ENCODE peak calls at places on chromosomes 5 and 9, in four cellular contexts. H is substantia nigra, K is RWPE1, A is H9. I is an unnamed sample.

GRCh38 chr9:104841601-104842106 is 77.7 kb downstream of the NIPSNAP3B start:
- DNase-seq in K (no peak), A (no peak), H (no peak), I (no peak)

GRCh38 chr9:79895232-79895631 is 323.5 kb downstream of the TLE4 start:
- DNase-seq in H (no peak), K (no peak), A (no peak), I (no peak)

GRCh38 chr5:143054480-143054941 is 284.3 kb downstream of the ARHGAP26 start:
- DNase-seq in H (no peak), K (no peak), A (no peak), I (no peak)

GRCh38 chr5:78773655-78774054 is 125.1 kb upstream of the LHFPL2 start:
- DNase-seq in H (no peak), K (no peak), A (no peak), I (peak; percentile 17)

GRCh38 chr5:139342423-139342723 is 719 bp downstream of the PAIP2 start:
- DNase-seq in K (no peak), A (no peak), H (no peak), I (no peak)

GRCh38 chr5:141696431-141696830 is 14.4 kb upstream of the ARAP3 start:
- DNase-seq in A (no peak), H (no peak), K (no peak), I (no peak)

GRCh38 chr5:176810687-176811501 is 535 bp downstream of the UNC5A start:
- DNase-seq in A (no peak), H (no peak), K (no peak), I (no peak)

GRCh38 chr5:10319202-10319851 is 11.6 kb upstream of the CMBL start:
- DNase-seq in A (no peak), K (no peak), H (no peak), I (no peak)

GRCh38 chr9:137110147-137110910 is 4.2 kb downstream of the DPP7 start:
- DNase-seq in H (no peak), K (no peak), A (no peak), I (no peak)

GRCh38 chr5:180396931-180397330 is 43.8 kb upstream of the GFPT2 start:
- DNase-seq in A (no peak), H (no peak), K (no peak), I (no peak)

GRCh38 chr5:141692919-141693848 is 11.2 kb upstream of the ARAP3 start:
- DNase-seq in A (no peak), K (peak; percentile 31), H (no peak), I (no peak)

GRCh38 chr5:111454198-111454606 is 58.1 kb downstream of the STARD4 start:
- DNase-seq in H (no peak), K (peak; percentile 38), A (no peak), I (no peak)

GRCh38 chr5:144004146-144004545 is 166.3 kb downstream of the YIPF5 start:
- DNase-seq in H (no peak), K (no peak), A (no peak), I (no peak)

GRCh38 chr5:176388003-176388340 is 426 bp downstream of the NOP16 start:
- DNase-seq in A (peak; percentile 40), H (no peak), K (peak; percentile 50), I (no peak)

GRCh38 chr9:37390759-37391158 is 31.7 kb upstream of the GRHPR start:
- DNase-seq in K (peak; percentile 32), A (peak; percentile 74), H (no peak), I (peak; percentile 45)

GRCh38 chr9:133580971-133581370 is 28.2 kb downstream of the FAM163B start:
- DNase-seq in K (no peak), A (no peak), H (no peak), I (no peak)

GRCh38 chr9:122001491-122002201 is 91.5 kb downstream of the TTLL11 start:
- DNase-seq in K (no peak), H (no peak), A (no peak), I (no peak)

GRCh38 chr5:35762368-35762767 is 94.3 kb upstream of the IL7R start:
- DNase-seq in H (no peak), A (no peak), K (no peak), I (no peak)

GRCh38 chr5:172133359-172134029 is 54.5 kb downstream of the STK10 start:
- DNase-seq in A (no peak), H (no peak), K (peak; percentile 90), I (no peak)

GRCh38 chr9:129889936-129890717 is 54.9 kb downstream of the USP20 start:
- DNase-seq in H (no peak), K (no peak), A (peak; percentile 87), I (no peak)

GRCh38 chr5:5658226-5658625 is 235.7 kb downstream of the ICE1 start:
- DNase-seq in H (no peak), A (no peak), K (peak; percentile 34), I (no peak)

GRCh38 chr9:100070071-100070470 is 28.7 kb downstream of the ERP44 start:
- DNase-seq in A (no peak), K (peak; percentile 51), H (no peak), I (no peak)

GRCh38 chr5:124976086-124976485 is 229.6 kb upstream of the ZNF608 start:
- DNase-seq in A (no peak), H (no peak), K (no peak), I (no peak)

GRCh38 chr5:32471784-32472183 is 27.2 kb upstream of the ZFR start:
- DNase-seq in A (no peak), H (no peak), K (no peak), I (no peak)

GRCh38 chr5:139884144-139884543 is 88.5 kb downstream of the PSD2 start:
- DNase-seq in A (no peak), K (no peak), H (no peak), I (no peak)

GRCh38 chr9:16150501-16150900 is 597.7 kb downstream of the CCDC171 start:
- DNase-seq in H (no peak), K (no peak), A (no peak), I (no peak)

GRCh38 chr5:59312223-59312622 is 581.3 kb downstream of the PDE4D start:
- DNase-seq in H (no peak), A (no peak), K (no peak), I (no peak)

GRCh38 chr5:112921031-112921832 is 795 bp downstream of the REEP5 start:
- DNase-seq in K (peak; percentile 77), H (peak; percentile 5), A (peak; percentile 72), I (peak; percentile 63)
- H3K27ac ChIP-seq in K (peak overlapping the region; percentile 85), H (peak overlapping the region; percentile 93), A (no peak overlapping the region), I (peak overlapping the region; percentile 90)

GRCh38 chr9:112028242-112029221 is 131.9 kb downstream of the UGCG start:
- DNase-seq in A (no peak), H (no peak), K (no peak), I (no peak)
- H3K27ac ChIP-seq in A (no peak overlapping the region), H (no peak overlapping the region), K (no peak overlapping the region), I (no peak overlapping the region)

GRCh38 chr9:112403802-112404201 is 23.9 kb downstream of the HSDL2 start:
- DNase-seq in A (no peak), K (no peak), H (no peak), I (no peak)
- H3K27ac ChIP-seq in A (no peak overlapping the region), K (no peak overlapping the region), H (no peak overlapping the region), I (no peak overlapping the region)

DNA sequence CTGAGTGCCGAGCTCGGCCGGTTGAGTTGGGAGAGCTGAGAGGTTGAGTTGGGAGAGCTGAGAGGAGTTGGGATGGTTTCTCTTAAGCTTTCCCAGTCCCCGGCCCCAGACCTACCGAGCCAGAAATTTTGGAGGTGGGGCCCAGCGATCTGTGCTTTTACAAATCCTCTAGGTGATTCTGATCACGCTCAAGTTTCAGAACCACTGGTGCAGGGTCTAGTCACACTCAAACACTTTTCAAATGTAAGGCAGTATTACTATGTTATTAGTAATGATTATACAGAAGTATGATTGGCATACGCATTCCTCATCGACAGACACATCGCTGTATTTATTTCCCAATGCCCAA is 256 bp upstream of the CLINT1 start:
- DNase-seq in A (no peak), K (no peak), H (no peak), I (no peak)
- H3K27ac ChIP-seq in A (no peak overlapping the region), K (peak overlapping the region; percentile 71), H (peak overlapping the region; percentile 72), I (peak overlapping the region; percentile 84)

I was measured in WERI-Rb-1.